ENCODE peak calls at places on chromosome 10, in five cellular contexts. E is kidney tubule cell; N is uterus; T is posterior vena cava; A is activated CD8-positive, alpha-beta memory T cell treated with anti-CD3 and anti-CD28 coated beads for 1 hour. H is an unnamed sample.

GRCh38 chr10:90561666-90562065 is 296.2 kb downstream of the HTR7 start:
- DNase-seq in E (no peak), N (no peak), T (no peak), A (no peak), H (no peak)

GRCh38 chr10:80444646-80445319 is 9.3 kb upstream of the TSPAN14 start:
- DNase-seq in E (peak), N (peak), T (peak), A (no peak), H (no peak)

GRCh38 chr10:75955953-75956352 is 524.5 kb downstream of the LRMDA start:
- DNase-seq in E (no peak), N (no peak), T (no peak), A (no peak), H (no peak)

GRCh38 chr10:21372651-21373410 is 152.7 kb downstream of the SKIDA1 start:
- DNase-seq in E (peak), N (peak), T (no peak), A (no peak), H (peak)

GRCh38 chr10:19966751-19967150 is 150.5 kb downstream of the PLXDC2 start:
- DNase-seq in E (no peak), N (no peak), T (no peak), A (no peak), H (no peak)

GRCh38 chr10:93352638-93353383 is 129.3 kb downstream of the MYOF start:
- DNase-seq in E (peak), N (no peak), T (no peak), A (no peak), H (no peak)

GRCh38 chr10:20988357-20988983 is 91.4 kb upstream of the NEBL start:
- DNase-seq in E (no peak), N (no peak), T (no peak), A (no peak), H (no peak)

GRCh38 chr10:125846894-125847293 is 23.5 kb downstream of the BCCIP start:
- DNase-seq in E (no peak), N (no peak), T (no peak), A (no peak), H (no peak)

GRCh38 chr10:104925232-104925851 is 284.3 kb downstream of the SORCS3 start:
- DNase-seq in E (peak), N (no peak), T (no peak), A (no peak), H (peak)

GRCh38 chr10:30637881-30638467 is 8.4 kb upstream of the LYZL2 start:
- DNase-seq in E (peak), N (no peak), T (no peak), A (no peak), H (peak)

GRCh38 chr10:80100861-80101695 is 22.6 kb downstream of the TMEM254 start:
- DNase-seq in E (no peak), N (no peak), T (no peak), A (no peak), H (no peak)

GRCh38 chr10:126459878-126460481 is 71.7 kb upstream of the ADAM12 start:
- DNase-seq in E (peak), N (no peak), T (no peak), A (no peak), H (peak)

GRCh38 chr10:32388258-32389027 is 41.5 kb upstream of the EPC1 start:
- DNase-seq in E (no peak), N (no peak), T (no peak), A (no peak), H (no peak)

GRCh38 chr10:50992972-50993766 is 81.1 kb upstream of the PRKG1 start:
- DNase-seq in E (no peak), N (peak), T (peak), A (no peak), H (peak)

GRCh38 chr10:14775656-14776055 is 959 bp upstream of the FAM107B start:
- DNase-seq in E (no peak), N (no peak), T (no peak), A (no peak), H (no peak)

GRCh38 chr10:82091413-82091812 is 216.4 kb downstream of the NRG3 start:
- DNase-seq in E (no peak), N (no peak), T (no peak), A (no peak), H (no peak)

GRCh38 chr10:97140284-97140846 is 45.4 kb downstream of the SLIT1 start:
- DNase-seq in E (no peak), N (no peak), T (peak), A (no peak), H (no peak)

GRCh38 chr10:94129393-94130130 is 135.8 kb downstream of the PLCE1 start:
- DNase-seq in E (peak), N (no peak), T (no peak), A (no peak), H (peak)

GRCh38 chr10:128859738-128860386 is 607.2 kb upstream of the MGMT start:
- DNase-seq in E (peak), N (no peak), T (no peak), A (no peak), H (no peak)

H was measured in stromal cell of bone marrow.